ENCODE peak calls at places on chromosomes 4 and X, in four cellular contexts. One of them, this sample, is unnamed.

GRCh38 chr4:108830509-108831244 is 67.8 kb upstream of the ETNPPL start:
- DNase-seq in iPS DF 6.9: no peak
- DNase-seq in activated CD4-positive, alpha-beta T cell treated with anti-CD3 and anti-CD28 coated beads for 4 hours: no peak
- DNase-seq in brain microvascular endothelial cell: no peak
- DNase-seq in this sample: no peak

GRCh38 chr4:77344001-77344400 is 187.0 kb downstream of the CCNG2 start:
- DNase-seq in iPS DF 6.9: no peak
- DNase-seq in brain microvascular endothelial cell: no peak
- DNase-seq in activated CD4-positive, alpha-beta T cell treated with anti-CD3 and anti-CD28 coated beads for 4 hours: no peak
- DNase-seq in this sample: no peak

GRCh38 chr4:112813790-112814189 is 176.8 kb downstream of the LARP7 start:
- DNase-seq in activated CD4-positive, alpha-beta T cell treated with anti-CD3 and anti-CD28 coated beads for 4 hours: no peak
- DNase-seq in brain microvascular endothelial cell: peak
- DNase-seq in iPS DF 6.9: no peak
- DNase-seq in this sample: no peak

GRCh38 chr4:177879851-177880250 is 437.6 kb upstream of the AGA start:
- DNase-seq in activated CD4-positive, alpha-beta T cell treated with anti-CD3 and anti-CD28 coated beads for 4 hours: no peak
- DNase-seq in brain microvascular endothelial cell: no peak
- DNase-seq in iPS DF 6.9: no peak
- DNase-seq in this sample: no peak

GRCh38 chrX:111761578-111762135 is 80.7 kb downstream of the ALG13 start:
- DNase-seq in brain microvascular endothelial cell: no peak
- DNase-seq in activated CD4-positive, alpha-beta T cell treated with anti-CD3 and anti-CD28 coated beads for 4 hours: no peak
- DNase-seq in iPS DF 6.9: no peak
- DNase-seq in this sample: no peak

GRCh38 chrX:56974408-56974807 is 20.9 kb downstream of the SPIN3 start:
- DNase-seq in iPS DF 6.9: no peak
- DNase-seq in brain microvascular endothelial cell: no peak
- DNase-seq in activated CD4-positive, alpha-beta T cell treated with anti-CD3 and anti-CD28 coated beads for 4 hours: no peak
- DNase-seq in this sample: no peak

GRCh38 chr4:55973650-55974049 is 24.9 kb downstream of the CEP135 start:
- DNase-seq in brain microvascular endothelial cell: no peak
- DNase-seq in iPS DF 6.9: peak
- DNase-seq in activated CD4-positive, alpha-beta T cell treated with anti-CD3 and anti-CD28 coated beads for 4 hours: no peak
- DNase-seq in this sample: no peak

GRCh38 chrX:367866-368265 is 18.8 kb downstream of the PPP2R3B start:
- DNase-seq in iPS DF 6.9: no peak
- DNase-seq in brain microvascular endothelial cell: no peak
- DNase-seq in activated CD4-positive, alpha-beta T cell treated with anti-CD3 and anti-CD28 coated beads for 4 hours: no peak
- DNase-seq in this sample: no peak

GRCh38 chrX:38654302-38654701 is 93.0 kb downstream of the TSPAN7 start:
- DNase-seq in iPS DF 6.9: no peak
- DNase-seq in activated CD4-positive, alpha-beta T cell treated with anti-CD3 and anti-CD28 coated beads for 4 hours: no peak
- DNase-seq in brain microvascular endothelial cell: peak
- DNase-seq in this sample: no peak